ENCODE peak calls at places on chromosomes 16 and 17, in six cellular contexts. One of them, this sample, is unnamed.

GRCh38 chr17:72345083-72345482 is 224.3 kb downstream of the SOX9 start:
- DNase-seq in cardiac muscle cell: no peak
- DNase-seq in NCI-H1694: no peak
- DNase-seq in heart right ventricle: no peak
- DNase-seq in tibial artery: no peak
- DNase-seq in nucleus accumbens: no peak
- DNase-seq in this sample: no peak

GRCh38 chr17:43665038-43665386 is 3.3 kb upstream of the MEOX1 start:
- DNase-seq in cardiac muscle cell: no peak
- DNase-seq in NCI-H1694: no peak
- DNase-seq in heart right ventricle: peak
- DNase-seq in tibial artery: no peak
- DNase-seq in nucleus accumbens: no peak
- DNase-seq in this sample: no peak

GRCh38 chr16:58628845-58629680 is 563 bp downstream of the CNOT1 start:
- DNase-seq in cardiac muscle cell: peak
- DNase-seq in NCI-H1694: no peak
- DNase-seq in heart right ventricle: peak
- DNase-seq in tibial artery: peak
- DNase-seq in nucleus accumbens: peak
- DNase-seq in this sample: peak

GRCh38 chr17:42775534-42776098 is 2.4 kb downstream of the VPS25 start:
- DNase-seq in cardiac muscle cell: no peak
- DNase-seq in NCI-H1694: no peak
- DNase-seq in heart right ventricle: no peak
- DNase-seq in tibial artery: no peak
- DNase-seq in nucleus accumbens: no peak
- DNase-seq in this sample: no peak

GRCh38 chr17:50213026-50214015 is 11.9 kb upstream of the COL1A1 start:
- DNase-seq in cardiac muscle cell: peak
- DNase-seq in NCI-H1694: peak
- DNase-seq in heart right ventricle: no peak
- DNase-seq in tibial artery: no peak
- DNase-seq in nucleus accumbens: no peak
- DNase-seq in this sample: no peak

GRCh38 chr17:13521784-13522183 is 79.9 kb downstream of the HS3ST3A1 start:
- DNase-seq in cardiac muscle cell: no peak
- DNase-seq in NCI-H1694: no peak
- DNase-seq in heart right ventricle: no peak
- DNase-seq in tibial artery: no peak
- DNase-seq in nucleus accumbens: no peak
- DNase-seq in this sample: no peak

GRCh38 chr16:14486520-14487303 is 143.3 kb downstream of the PARN start:
- DNase-seq in cardiac muscle cell: peak
- DNase-seq in NCI-H1694: peak
- DNase-seq in heart right ventricle: peak
- DNase-seq in tibial artery: peak
- DNase-seq in nucleus accumbens: peak
- DNase-seq in this sample: peak

GRCh38 chr17:48194097-48194550 is 86.6 kb downstream of the SNX11 start:
- DNase-seq in cardiac muscle cell: no peak
- DNase-seq in NCI-H1694: no peak
- DNase-seq in heart right ventricle: no peak
- DNase-seq in tibial artery: no peak
- DNase-seq in nucleus accumbens: no peak
- DNase-seq in this sample: no peak

GRCh38 chr17:38761612-38762011 is 9.1 kb downstream of the PSMB3 start:
- DNase-seq in cardiac muscle cell: peak
- DNase-seq in NCI-H1694: peak
- DNase-seq in heart right ventricle: no peak
- DNase-seq in tibial artery: no peak
- DNase-seq in nucleus accumbens: no peak
- DNase-seq in this sample: no peak

GRCh38 chr17:34614698-34615097 is 35.3 kb downstream of the TMEM132E start:
- DNase-seq in cardiac muscle cell: no peak
- DNase-seq in NCI-H1694: no peak
- DNase-seq in heart right ventricle: no peak
- DNase-seq in tibial artery: no peak
- DNase-seq in nucleus accumbens: no peak
- DNase-seq in this sample: no peak

GRCh38 chr16:50210266-50211038 is 55.9 kb upstream of the ADCY7 start:
- DNase-seq in cardiac muscle cell: peak
- DNase-seq in NCI-H1694: peak
- DNase-seq in heart right ventricle: peak
- DNase-seq in tibial artery: peak
- DNase-seq in nucleus accumbens: peak
- DNase-seq in this sample: peak

GRCh38 chr16:4393243-4393606 is 21.6 kb downstream of the VASN start:
- DNase-seq in cardiac muscle cell: no peak
- DNase-seq in NCI-H1694: no peak
- DNase-seq in heart right ventricle: no peak
- DNase-seq in tibial artery: peak
- DNase-seq in nucleus accumbens: no peak
- DNase-seq in this sample: peak

GRCh38 chr16:68364601-68364998 is 53.8 kb downstream of the PRMT7 start:
- DNase-seq in cardiac muscle cell: no peak
- DNase-seq in NCI-H1694: no peak
- DNase-seq in heart right ventricle: no peak
- DNase-seq in tibial artery: no peak
- DNase-seq in nucleus accumbens: peak
- DNase-seq in this sample: no peak

This sample was measured in left cardiac atrium.